ENCODE peak calls at places on chromosomes 5 and 9, in nine cellular contexts. Z is mammary epithelial cell, A is fibroblast of lung, L is PC-9, U is GM12878, P is HCT116, H is endothelial cell of umbilical vein, K is GM23248, T is GM23338. W is an unnamed sample.

GRCh38 chr9:117211280-117211679 is 203.6 kb downstream of the ASTN2 start:
- DNase-seq in Z (no peak), K (no peak), P (no peak), A (no peak), U (no peak), L (no peak), H (no peak), T (peak), W (no peak)

GRCh38 chr5:124961517-124961916 is 215.1 kb upstream of the ZNF608 start:
- DNase-seq in L (no peak), T (no peak), K (no peak), Z (no peak), U (no peak), P (no peak), H (no peak), A (no peak), W (no peak)

GRCh38 chr9:104227108-104227507 is 133.0 kb downstream of the SMC2 start:
- DNase-seq in A (peak), K (no peak), Z (no peak), L (no peak), H (no peak), U (no peak), P (no peak), T (no peak), W (no peak)

GRCh38 chr5:77718934-77719610 is 57.1 kb downstream of the TBCA start:
- DNase-seq in P (no peak), K (no peak), H (no peak), T (no peak), U (peak), A (no peak), L (no peak), Z (no peak), W (no peak)

GRCh38 chr9:79134654-79135053 is 437.1 kb upstream of the TLE4 start:
- DNase-seq in U (no peak), L (no peak), T (peak), Z (peak), P (peak), H (peak), A (no peak), K (peak), W (no peak)

GRCh38 chr9:135971892-135972291 is 10.7 kb upstream of the UBAC1 start:
- DNase-seq in Z (peak), P (peak), A (no peak), U (no peak), K (no peak), H (no peak), L (peak), T (peak), W (peak)

GRCh38 chr9:70639853-70640814 is 225.7 kb upstream of the KLF9 start:
- DNase-seq in P (peak), H (peak), Z (peak), T (peak), U (no peak), A (peak), K (peak), L (no peak), W (peak)

GRCh38 chr5:123636006-123636405 is 124.0 kb downstream of the CSNK1G3 start:
- DNase-seq in Z (no peak), K (no peak), A (no peak), L (no peak), T (no peak), P (no peak), U (no peak), H (no peak), W (no peak)

GRCh38 chr5:80191991-80192398 is 63.9 kb downstream of the SERINC5 start:
- DNase-seq in H (no peak), K (peak), T (peak), A (no peak), L (no peak), U (no peak), Z (no peak), P (no peak), W (no peak)

GRCh38 chr9:3292311-3292710 is 233.5 kb downstream of the RFX3 start:
- DNase-seq in L (no peak), K (peak), H (no peak), T (no peak), A (peak), P (no peak), Z (no peak), U (no peak), W (no peak)

GRCh38 chr5:38724301-38725030 is 121.3 kb upstream of the OSMR start:
- DNase-seq in H (no peak), L (no peak), U (no peak), A (peak), Z (no peak), P (no peak), T (no peak), K (peak), W (no peak)

GRCh38 chr9:130444565-130445221 is at the start of gene ASS1:
- DNase-seq in U (no peak), P (no peak), T (peak), A (peak), Z (peak), L (peak), H (no peak), K (peak), W (no peak)

GRCh38 chr5:144774247-144774646 is 603.6 kb downstream of the KCTD16 start:
- DNase-seq in H (no peak), P (no peak), Z (no peak), U (no peak), T (no peak), K (no peak), L (no peak), A (no peak), W (no peak)

GRCh38 chr9:131310833-131311554 is 21.5 kb downstream of the PLPP7 start:
- DNase-seq in P (no peak), T (peak), L (no peak), Z (no peak), A (no peak), K (peak), H (no peak), U (no peak), W (no peak)

GRCh38 chr5:171628344-171628743 is 157.3 kb upstream of the SMIM23 start:
- DNase-seq in A (peak), U (no peak), T (no peak), Z (no peak), L (no peak), H (no peak), K (peak), P (no peak), W (no peak)

GRCh38 chr5:23084815-23085214 is 231.7 kb upstream of the CDH12 start:
- DNase-seq in T (no peak), K (no peak), A (no peak), U (no peak), Z (no peak), H (no peak), P (no peak), L (no peak), W (no peak)

GRCh38 chr5:180806351-180807011 is 3.9 kb upstream of the MGAT1 start:
- DNase-seq in H (no peak), A (no peak), K (no peak), T (no peak), Z (no peak), U (no peak), L (peak), P (no peak), W (no peak)

DNA sequence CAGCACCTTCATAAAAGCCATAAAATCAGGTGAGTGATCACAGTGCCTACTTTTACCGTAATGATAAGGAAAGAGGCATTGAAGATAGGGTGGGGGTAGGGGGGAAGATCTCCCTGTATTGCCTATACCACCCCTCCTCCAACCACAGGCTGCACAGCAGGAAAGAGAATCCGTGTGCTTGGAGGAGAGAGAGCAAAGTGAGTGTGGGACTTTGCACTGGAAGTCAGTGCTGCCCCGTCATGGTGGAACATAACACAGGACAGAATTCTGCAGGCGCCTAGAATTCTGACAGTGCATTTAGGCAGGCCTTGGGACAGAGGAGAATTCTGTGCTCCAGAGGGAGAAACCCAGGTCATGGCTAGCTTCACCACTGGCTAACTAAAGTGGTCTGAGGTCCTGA is 3.5 kb upstream of the C5 start:
- DNase-seq in L (no peak), P (no peak), Z (no peak), T (no peak), U (no peak), A (no peak), K (no peak), H (no peak), W (no peak)
- TF ChIP-seq EZH2 in L (no peak), P (no peak), Z (no peak), T (no peak), U (no peak), A (no peak), K (no peak), H (no peak), W (no peak)

DNA sequence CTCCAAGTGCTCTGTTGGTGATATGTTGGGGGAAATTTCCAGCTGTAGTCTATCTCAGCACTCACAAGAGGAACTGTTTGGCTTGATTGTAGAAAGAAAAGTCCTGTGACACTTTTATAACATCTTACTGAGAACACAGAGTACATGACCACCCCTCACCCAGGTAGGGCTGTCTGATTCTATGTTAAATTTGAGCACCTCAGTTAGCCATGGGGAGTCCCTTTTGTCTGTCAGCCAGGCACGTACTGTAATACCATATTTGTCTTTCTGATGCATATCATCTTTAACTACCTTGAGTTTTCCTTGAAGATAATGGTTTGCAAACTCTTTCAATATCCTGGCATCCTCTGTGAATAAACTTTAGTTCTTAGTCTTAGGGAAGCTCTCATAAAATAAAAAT is 164.5 kb downstream of the IZUMO3 start:
- DNase-seq in L (no peak), H (no peak), Z (no peak), T (no peak), P (no peak), U (no peak), A (no peak), K (no peak), W (no peak)
- H3K27ac ChIP-seq in L (no peak), H (no peak), Z (no peak), T (no peak), P (no peak), U (no peak), A (no peak), K (no peak), W (no peak)

GRCh38 chr9:127980056-127980705 is 608 bp downstream of the EEIG1 start:
- DNase-seq in T (peak), K (peak), Z (peak), H (peak), A (no peak), L (no peak), U (no peak), P (no peak), W (no peak)
- TF ChIP-seq EZH2 in T (no peak), K (no peak), Z (no peak), H (no peak), A (no peak), L (no peak), U (no peak), P (no peak), W (no peak)

DNA sequence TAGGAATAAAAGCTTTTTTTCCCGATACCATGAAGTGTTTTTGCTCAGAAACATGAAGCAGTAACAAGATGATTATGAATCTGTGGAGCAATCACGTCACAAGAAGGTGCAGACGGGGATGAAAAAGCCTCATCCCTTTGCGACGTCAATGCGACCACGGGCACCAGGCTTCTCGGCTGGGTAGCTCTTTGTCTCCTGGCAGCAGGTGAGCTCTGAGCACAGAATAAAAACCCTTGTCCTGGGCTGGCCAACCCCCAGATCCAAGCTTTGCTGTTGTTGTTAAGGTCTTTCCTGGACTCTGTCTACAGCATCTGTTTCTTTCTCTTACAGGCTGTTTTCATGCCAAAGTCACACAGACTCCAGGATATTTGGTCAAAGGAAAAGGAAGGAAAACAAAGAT is 113.8 kb downstream of the ANKRD18B start:
- DNase-seq in T (peak), K (no peak), H (no peak), Z (no peak), L (no peak), A (no peak), U (no peak), P (no peak), W (no peak)
- H3K27ac ChIP-seq in T (no peak), K (no peak), H (no peak), Z (no peak), L (no peak), A (no peak), U (no peak), P (no peak), W (no peak)

DNA sequence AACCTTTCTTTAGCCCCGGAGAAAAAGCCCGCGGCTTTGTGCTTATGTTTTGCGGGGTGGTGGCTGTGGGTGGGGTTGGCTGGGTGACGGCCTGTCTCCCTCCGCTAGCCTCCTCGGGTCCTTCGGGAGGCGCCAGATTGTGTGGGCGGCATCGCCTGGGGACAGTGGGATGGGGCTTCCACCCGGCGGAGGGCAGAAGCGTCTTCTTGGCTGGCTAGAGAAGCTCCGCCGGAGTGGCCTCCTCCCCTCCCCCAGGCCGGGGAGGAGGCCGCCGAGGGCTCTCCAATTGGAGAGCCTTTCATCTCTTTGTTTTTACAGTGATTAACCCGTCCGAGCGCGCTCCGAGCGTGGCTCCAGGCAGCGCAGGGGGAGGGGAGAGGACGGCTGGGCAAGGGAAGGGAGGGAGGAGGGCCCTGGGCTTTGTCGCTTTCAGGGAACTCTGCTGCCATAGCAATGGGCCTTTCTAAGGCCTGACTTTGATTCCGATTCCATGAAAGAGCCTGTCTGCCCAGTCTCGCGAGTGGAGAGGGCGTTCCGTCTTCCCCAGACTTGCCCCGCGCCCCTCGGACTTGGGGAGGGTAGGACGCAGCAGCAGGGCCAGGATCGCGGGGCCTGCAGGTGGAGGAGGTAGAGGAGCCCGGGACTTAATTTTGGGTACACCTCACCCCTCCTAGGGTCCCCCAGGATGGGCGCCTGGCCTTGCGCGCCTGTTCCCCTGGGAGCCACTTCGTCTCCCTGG is 36.7 kb upstream of the TIFAB start:
- DNase-seq in Z (peak), L (no peak), U (no peak), P (peak), K (peak), T (peak), A (peak), H (peak), W (no peak)
- TF ChIP-seq EZH2 in Z (no peak), L (peak), U (no peak), P (no peak), K (no peak), T (peak), A (no peak), H (peak), W (no peak)

GRCh38 chr9:106639873-106640568 is 222.9 kb upstream of the ZNF462 start:
- DNase-seq in Z (no peak), H (no peak), L (no peak), K (no peak), P (no peak), U (no peak), T (no peak), A (peak), W (no peak)
- H3K27ac ChIP-seq in Z (no peak), H (no peak), L (no peak), K (no peak), P (no peak), U (no peak), T (no peak), A (no peak), W (no peak)

GRCh38 chr5:36744678-36745659 is 131.6 kb upstream of the NIPBL start:
- DNase-seq in T (peak), Z (peak), L (peak), A (peak), U (no peak), H (peak), K (peak), P (peak), W (peak)
- TF ChIP-seq EZH2 in T (no peak), Z (no peak), L (no peak), A (peak), U (no peak), H (no peak), K (no peak), P (no peak), W (no peak)

GRCh38 chr5:67337751-67338150 is 141.2 kb upstream of the CD180 start:
- DNase-seq in Z (no peak), H (no peak), U (no peak), L (no peak), A (no peak), P (no peak), K (no peak), T (no peak), W (no peak)
- H3K27ac ChIP-seq in Z (no peak), H (no peak), U (no peak), L (no peak), A (no peak), P (no peak), K (no peak), T (no peak), W (no peak)

GRCh38 chr5:146446861-146447733 is at the start of gene TCERG1:
- DNase-seq in U (peak), L (peak), K (peak), A (peak), P (peak), H (peak), Z (peak), T (peak), W (peak)
- TF ChIP-seq EZH2 in U (no peak), L (no peak), K (no peak), A (no peak), P (no peak), H (no peak), Z (no peak), T (no peak), W (no peak)

W was measured in keratinocyte.